ENCODE peak calls at places on chromosomes 4 and X, in four cellular contexts. Y is K562, H is SK-N-SH, X is GM12878. V is an unnamed sample.

GRCh38 chr4:26342328-26343040 is 21.7 kb downstream of the RBPJ start:
- DNase-seq in X (no peak), Y (peak), H (no peak), V (peak)

GRCh38 chrX:150983526-150984163 is 510 bp downstream of the HMGB3 start:
- DNase-seq in H (peak), Y (peak), X (no peak), V (no peak)

GRCh38 chrX:873016-873415 is 242.4 kb downstream of the SHOX start:
- DNase-seq in Y (no peak), X (no peak), H (no peak), V (no peak)

GRCh38 chr4:177583000-177583399 is 140.8 kb upstream of the AGA start:
- DNase-seq in X (no peak), Y (no peak), H (no peak), V (no peak)

GRCh38 chr4:30744957-30745640 is 24.9 kb downstream of the PCDH7 start:
- DNase-seq in X (no peak), H (no peak), Y (no peak), V (no peak)

GRCh38 chrX:39542316-39542715 is 555.4 kb downstream of the BCOR start:
- DNase-seq in X (no peak), Y (no peak), H (no peak), V (no peak)

GRCh38 chrX:73822775-73823174 is 259.8 kb downstream of the CHIC1 start:
- DNase-seq in Y (no peak), H (no peak), X (no peak), V (no peak)

GRCh38 chr4:13706130-13706529 is 78.6 kb upstream of the BOD1L1 start:
- DNase-seq in Y (no peak), H (no peak), X (no peak), V (no peak)

GRCh38 chr4:151202851-151203455 is 74.0 kb upstream of the PRSS48 start:
- DNase-seq in H (no peak), X (no peak), Y (no peak), V (no peak)

GRCh38 chrX:147891886-147892285 is 19.8 kb upstream of the FMR1 start:
- DNase-seq in Y (no peak), X (no peak), H (no peak), V (no peak)

GRCh38 chrX:152817082-152817744 is 13.3 kb downstream of the CETN2 start:
- DNase-seq in Y (peak), H (peak), X (no peak), V (no peak)

GRCh38 chrX:119266364-119266995 is 30.4 kb downstream of the PGRMC1 start:
- DNase-seq in Y (peak), H (peak), X (no peak), V (peak)

GRCh38 chrX:40855411-40855810 is 120.1 kb upstream of the MED14 start:
- DNase-seq in H (no peak), X (no peak), Y (no peak), V (no peak)

GRCh38 chr4:152696764-152697250 is 17.0 kb upstream of the TMEM154 start:
- DNase-seq in H (no peak), Y (no peak), X (peak), V (peak)

GRCh38 chr4:48275247-48275646 is 5.6 kb upstream of the TEC start:
- DNase-seq in H (no peak), X (peak), Y (no peak), V (peak)

GRCh38 chr4:121980643-121981042 is 28.8 kb upstream of the TRPC3 start:
- DNase-seq in H (no peak), X (no peak), Y (no peak), V (no peak)

GRCh38 chr4:143405197-143405730 is 68.6 kb downstream of the GAB1 start:
- DNase-seq in Y (no peak), H (no peak), X (no peak), V (no peak)

GRCh38 chr4:20394471-20394870 is 142.8 kb downstream of the SLIT2 start:
- DNase-seq in X (no peak), H (no peak), Y (no peak), V (no peak)

GRCh38 chr4:87732033-87732770 is 67.2 kb upstream of the IBSP start:
- DNase-seq in Y (no peak), X (no peak), H (no peak), V (no peak)

GRCh38 chrX:30904186-30904585 is 15.1 kb upstream of the TAB3 start:
- DNase-seq in X (no peak), H (no peak), Y (no peak), V (peak)

DNA sequence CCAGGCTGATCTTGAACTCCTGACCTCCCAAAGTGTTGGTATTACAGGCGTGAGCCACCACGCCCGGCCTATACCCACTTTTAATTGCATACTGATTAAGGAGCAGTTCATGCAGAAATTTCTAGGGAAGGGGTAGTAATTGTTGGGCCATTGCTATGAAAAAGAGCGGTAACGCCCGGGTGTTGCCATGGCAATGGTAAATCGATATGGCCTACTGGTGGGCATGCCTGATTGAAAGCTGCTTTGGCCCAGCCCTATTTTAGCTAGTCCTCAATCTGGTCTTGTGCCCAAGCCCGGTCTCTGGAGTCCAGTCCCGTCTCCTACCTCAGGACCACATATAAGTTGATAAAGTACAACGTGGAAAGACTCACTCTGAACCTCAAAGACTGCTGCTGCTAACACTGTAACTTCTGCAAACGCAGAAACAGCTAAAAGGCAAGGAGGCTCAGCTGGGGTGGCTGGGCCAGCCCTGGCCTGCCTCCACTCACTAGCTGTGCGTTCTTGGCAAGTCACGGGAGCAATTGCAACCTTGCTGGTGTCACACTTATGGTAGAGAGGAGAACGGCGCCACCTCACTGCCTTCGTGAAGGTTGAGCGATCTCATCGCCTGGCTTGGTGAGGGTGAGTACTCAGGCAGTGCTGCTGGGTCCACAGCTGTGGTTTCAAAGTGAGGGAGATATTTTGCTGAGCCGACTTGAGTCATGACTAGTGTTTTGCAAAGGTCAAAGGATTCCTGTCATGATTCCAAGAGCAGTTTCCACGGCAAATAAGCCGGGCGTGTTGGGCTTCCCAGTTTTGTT is 57.0 kb upstream of the GRPEL1 start:
- DNase-seq in Y (no peak), X (no peak), H (no peak), V (peak)
- TF ChIP-seq NFIC in Y (no peak), X (no peak), H (no peak), V (no peak)

GRCh38 chrX:49077941-49078340 is 1.7 kb downstream of the WDR45 start:
- DNase-seq in H (no peak), Y (no peak), X (no peak), V (no peak)
- TF ChIP-seq NFIC in H (no peak), Y (no peak), X (no peak), V (no peak)

GRCh38 chrX:149825424-149825823 is 43.7 kb downstream of the MAGEA9 start:
- DNase-seq in H (peak), Y (no peak), X (no peak), V (peak)

GRCh38 chrX:149827254-149827653 is 45.5 kb downstream of the MAGEA9 start:
- DNase-seq in X (no peak), H (no peak), Y (no peak), V (no peak)

GRCh38 chrX:149831473-149831872 is 49.5 kb upstream of the MAGEA8 start:
- DNase-seq in X (no peak), H (no peak), Y (no peak), V (no peak)

GRCh38 chrX:149830192-149830873 is 48.6 kb downstream of the MAGEA9 start:
- DNase-seq in H (no peak), Y (no peak), X (peak), V (no peak)

GRCh38 chrX:149829751-149830191 is 48.0 kb downstream of the MAGEA9 start:
- DNase-seq in X (peak), Y (no peak), H (no peak), V (no peak)
- TF ChIP-seq NFIC in X (peak), Y (no peak), H (no peak), V (no peak)

DNA sequence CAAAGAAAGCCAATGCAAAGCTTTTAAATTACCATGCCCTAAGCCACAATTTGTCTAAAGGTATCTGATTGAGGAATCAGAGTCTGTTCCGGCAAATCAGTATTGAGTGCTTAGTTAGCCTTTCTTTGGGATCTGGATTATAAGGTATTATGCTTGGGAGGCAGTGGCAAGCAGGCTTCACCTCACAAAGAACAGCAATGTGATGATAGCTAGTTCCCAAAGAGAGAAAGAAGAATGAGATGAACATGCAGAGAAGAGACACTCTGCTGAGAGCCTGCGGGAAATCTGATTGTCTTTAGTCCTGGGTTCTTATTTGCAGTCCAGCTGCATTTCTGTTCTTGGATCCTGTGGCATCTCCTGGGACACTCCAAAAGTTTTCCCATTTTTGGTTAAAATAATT is 35.2 kb downstream of the WDFY3 start:
- DNase-seq in X (no peak), H (no peak), Y (no peak), V (no peak)
- TF ChIP-seq NFIC in X (no peak), H (no peak), Y (no peak), V (no peak)

GRCh38 chr4:142126890-142127497 is 490.6 kb downstream of the IL15 start:
- DNase-seq in Y (peak), X (peak), H (peak), V (peak)
- TF ChIP-seq NFIC in Y (no peak), X (no peak), H (no peak), V (no peak)

GRCh38 chr4:76709454-76709853 is 188.5 kb downstream of the SOWAHB start:
- DNase-seq in H (no peak), X (no peak), Y (no peak), V (no peak)
- TF ChIP-seq NFIC in H (no peak), X (no peak), Y (no peak), V (no peak)

GRCh38 chr4:53907772-53908171 is 156.6 kb downstream of the CHIC2 start:
- DNase-seq in X (no peak), Y (no peak), H (no peak), V (no peak)

GRCh38 chr4:53905935-53906377 is 158.4 kb downstream of the CHIC2 start:
- DNase-seq in H (peak), X (peak), Y (no peak), V (peak)

GRCh38 chr4:53906786-53907185 is 157.6 kb downstream of the CHIC2 start:
- DNase-seq in X (no peak), H (no peak), Y (no peak), V (no peak)

GRCh38 chr4:53902786-53903185 is 161.6 kb downstream of the CHIC2 start:
- DNase-seq in H (no peak), Y (no peak), X (no peak), V (no peak)

DNA sequence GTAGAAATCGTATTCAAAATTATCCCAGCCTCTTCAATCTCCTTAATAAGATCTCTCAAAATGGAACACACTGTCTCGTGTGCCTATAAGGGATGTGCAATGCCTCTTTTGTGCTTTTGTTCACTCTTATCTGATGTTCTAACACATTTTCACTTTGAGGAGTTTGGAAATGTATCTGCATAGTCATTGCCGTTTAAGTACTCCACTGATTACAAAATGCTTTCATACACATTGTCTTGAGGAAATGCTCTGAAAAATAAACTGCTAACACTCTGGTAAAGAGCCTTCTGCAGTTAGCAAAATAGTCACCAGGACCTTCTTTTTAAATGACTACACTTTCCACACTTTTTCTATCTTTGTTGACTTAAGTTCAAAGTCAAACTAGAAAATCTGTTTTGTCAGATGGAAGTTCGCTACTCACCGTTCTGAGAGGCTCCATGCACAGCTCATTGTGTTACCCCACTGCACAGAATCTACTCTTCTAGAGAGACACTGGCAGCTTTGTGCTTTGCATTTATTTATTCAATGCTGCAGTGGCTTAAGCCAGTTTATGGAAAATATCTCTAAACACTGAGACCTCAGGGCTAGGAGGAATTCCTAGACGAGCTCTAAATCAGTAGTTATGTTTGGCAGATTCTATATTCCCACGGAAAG is 159.0 kb downstream of the CHIC2 start:
- DNase-seq in H (no peak), X (no peak), Y (no peak), V (peak)
- TF ChIP-seq NFIC in H (no peak), X (no peak), Y (no peak), V (no peak)

V was measured in HepG2.